ENCODE peak calls at places on chromosomes 6 and 20, in seven cellular contexts. W, V, D, T, K, P and Z are unnamed samples.

GRCh38 chr6:48016027-48016755 is 94.8 kb downstream of the PTCHD4 start:
- DNase-seq in T (no peak), D (no peak), V (no peak), K (no peak), P (no peak), W (no peak), Z (no peak)

GRCh38 chr20:49590163-49591017 is 22.5 kb upstream of the PTGIS start:
- DNase-seq in K (no peak), D (no peak), W (no peak), V (no peak), P (no peak), T (peak), Z (no peak)

GRCh38 chr20:60584221-60584620 is 626.0 kb downstream of the CDH26 start:
- DNase-seq in D (no peak), K (no peak), W (no peak), T (no peak), P (no peak), V (peak), Z (no peak)

GRCh38 chr6:167970236-167970635 is 27.2 kb upstream of the KIF25 start:
- DNase-seq in P (no peak), V (no peak), D (no peak), W (no peak), T (no peak), K (no peak), Z (no peak)

GRCh38 chr6:126232671-126233070 is 107.2 kb upstream of the CENPW start:
- DNase-seq in T (peak), V (peak), W (peak), P (no peak), K (no peak), D (no peak), Z (no peak)

GRCh38 chr6:16925461-16925860 is 164.2 kb upstream of the ATXN1 start:
- DNase-seq in W (no peak), P (no peak), K (no peak), D (peak), V (no peak), T (no peak), Z (no peak)

GRCh38 chr20:13462091-13462490 is 176.6 kb downstream of the TASP1 start:
- DNase-seq in T (no peak), D (no peak), P (no peak), V (no peak), K (no peak), W (no peak), Z (no peak)

GRCh38 chr6:116971959-116972358 is 94.9 kb downstream of the RFX6 start:
- DNase-seq in K (no peak), V (peak), D (peak), P (no peak), T (peak), W (peak), Z (peak)

GRCh38 chr20:15937179-15937578 is 636.1 kb downstream of the KIF16B start:
- DNase-seq in T (no peak), K (no peak), D (no peak), V (no peak), P (no peak), W (no peak), Z (no peak)

GRCh38 chr6:166736606-166737005 is 109.6 kb upstream of the RPS6KA2 start:
- DNase-seq in V (peak), T (peak), K (no peak), W (peak), P (no peak), D (no peak), Z (peak)

GRCh38 chr6:18307006-18307405 is 42.7 kb upstream of the DEK start:
- DNase-seq in D (peak), W (no peak), V (no peak), P (no peak), T (peak), K (no peak), Z (peak)

GRCh38 chr6:22146581-22147468 is 150.0 kb downstream of the PRL start:
- DNase-seq in W (no peak), V (peak), P (peak), K (peak), D (peak), T (no peak), Z (no peak)

GRCh38 chr20:56247954-56248782 is at the start of gene MC3R:
- DNase-seq in P (peak), K (no peak), T (peak), V (peak), D (peak), W (peak), Z (peak)

GRCh38 chr6:103983860-103984259 is 875.9 kb downstream of the HACE1 start:
- DNase-seq in K (no peak), V (no peak), D (no peak), T (no peak), P (no peak), W (no peak), Z (no peak)

GRCh38 chr20:11274137-11274536 is 600.3 kb upstream of the JAG1 start:
- DNase-seq in V (peak), K (no peak), D (peak), P (no peak), W (peak), T (peak), Z (peak)

GRCh38 chr20:2521369-2522305 is 12.9 kb upstream of the ZNF343 start:
- DNase-seq in V (peak), D (peak), W (peak), K (no peak), T (peak), P (no peak), Z (peak)

GRCh38 chr6:15842718-15843117 is 179.9 kb upstream of the DTNBP1 start:
- DNase-seq in P (no peak), W (peak), K (no peak), T (peak), V (peak), D (peak), Z (no peak)

GRCh38 chr6:71420693-71421328 is 132.2 kb downstream of the OGFRL1 start:
- DNase-seq in P (peak), V (peak), K (peak), D (peak), W (peak), T (peak), Z (peak)
- H3K4me3 ChIP-seq in P (peak), V (peak), K (peak), D (peak), W (peak), T (peak), Z (peak)

DNA sequence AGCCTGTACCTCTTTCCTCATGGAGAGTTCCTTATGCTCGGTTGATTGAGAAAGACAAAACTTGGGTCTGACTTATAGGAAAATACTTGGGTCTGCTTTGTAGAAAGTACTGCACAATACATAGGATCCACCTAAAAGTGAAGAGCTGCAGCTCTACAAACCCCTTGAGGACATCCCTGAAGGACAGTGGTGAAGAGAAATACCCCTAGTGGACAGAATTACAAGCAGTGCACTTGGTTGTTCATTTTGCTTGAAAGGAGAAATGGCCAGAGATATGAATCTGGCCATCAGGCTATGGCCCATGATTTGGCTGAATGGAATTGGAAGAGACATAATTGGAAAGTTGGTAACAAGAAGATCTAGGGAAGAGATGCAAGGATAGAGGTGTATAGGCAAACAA is 8.3 kb downstream of the CD24 start:
- DNase-seq in T (no peak), W (no peak), K (no peak), D (no peak), V (no peak), P (no peak), Z (no peak)
- TF ChIP-seq CTCF in T (no peak), W (no peak), K (no peak), D (no peak), V (no peak), P (no peak), Z (no peak)

GRCh38 chr6:169453221-169453620 is 199.6 kb upstream of the THBS2 start:
- DNase-seq in D (peak), P (no peak), K (no peak), V (peak), W (no peak), T (no peak), Z (no peak)

GRCh38 chr6:169454204-169454871 is 200.7 kb upstream of the THBS2 start:
- DNase-seq in D (peak), T (peak), W (peak), P (no peak), V (peak), K (no peak), Z (peak)

GRCh38 chr6:169452869-169453186 is 199.2 kb upstream of the THBS2 start:
- DNase-seq in V (peak), T (no peak), K (no peak), D (peak), W (no peak), P (no peak), Z (no peak)

GRCh38 chr6:169451065-169451840 is 197.6 kb upstream of the THBS2 start:
- DNase-seq in P (no peak), W (peak), V (peak), K (no peak), T (no peak), D (no peak), Z (peak)

GRCh38 chr6:169452117-169452868 is 198.6 kb upstream of the THBS2 start:
- DNase-seq in V (peak), K (peak), W (peak), D (peak), P (no peak), T (peak), Z (peak)
- H3K4me3 ChIP-seq in V (peak), K (no peak), W (peak), D (peak), P (peak), T (peak), Z (peak)

DNA sequence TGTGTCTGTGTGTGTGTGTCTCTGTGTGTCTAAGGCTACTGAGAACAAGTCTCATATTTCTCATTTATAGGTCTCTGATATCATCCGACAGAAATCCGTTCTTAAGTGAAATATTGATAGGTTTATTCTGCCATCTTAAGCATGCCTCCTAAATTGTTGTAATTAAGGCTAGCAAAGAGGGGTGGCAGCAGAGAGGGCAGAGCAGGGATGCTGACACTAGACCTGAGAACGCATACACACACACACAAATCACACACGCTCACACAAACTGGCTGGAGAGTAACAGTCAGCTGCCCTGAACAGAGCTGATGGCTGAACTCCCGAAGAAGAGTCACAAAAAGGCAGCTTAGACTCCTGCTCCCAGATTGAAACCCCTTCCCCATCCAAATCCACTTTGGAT is 85.0 kb upstream of the LRFN2 start:
- DNase-seq in T (no peak), W (no peak), V (no peak), K (no peak), P (no peak), D (no peak), Z (no peak)
- TF ChIP-seq CTCF in T (no peak), W (peak), V (no peak), K (no peak), P (no peak), D (peak), Z (no peak)

DNA sequence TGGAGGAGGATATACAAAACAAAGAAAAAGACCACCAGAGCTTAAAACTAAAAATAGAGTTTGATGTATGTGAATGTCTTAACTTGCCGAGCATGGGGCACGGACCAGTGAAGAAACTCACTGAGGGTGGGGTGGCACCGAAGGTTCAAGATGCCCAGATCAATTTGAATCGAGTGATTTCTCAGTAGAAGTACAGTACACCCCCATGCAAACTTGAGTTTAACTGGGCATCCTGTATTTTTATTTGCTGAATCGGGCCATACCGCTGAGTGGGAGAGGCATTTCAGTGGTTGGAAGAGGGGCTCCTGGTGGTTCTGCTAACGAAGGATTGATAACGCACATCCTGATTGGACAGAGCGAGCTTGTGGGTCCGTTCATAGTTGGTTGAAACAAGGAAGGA is 81.7 kb downstream of the ANKRD60 start:
- DNase-seq in D (no peak), T (no peak), P (no peak), W (no peak), V (no peak), K (no peak), Z (no peak)
- H3K4me3 ChIP-seq in D (no peak), T (no peak), P (no peak), W (no peak), V (no peak), K (no peak), Z (no peak)